ENCODE peak calls at places on chromosomes 5 and 9, in eight cellular contexts. One of them, this sample, is unnamed.

GRCh38 chr9:93263334-93264229 is 79.6 kb downstream of the WNK2 start:
- DNase-seq in lower lobe of right lung: peak
- DNase-seq in tibial artery: peak
- DNase-seq in Peyer's patch: peak
- DNase-seq in CD4-positive, CD25-positive, alpha-beta regulatory T cell: no peak
- DNase-seq in K562: peak
- DNase-seq in brain microvascular endothelial cell: no peak
- DNase-seq in HL-60: no peak
- DNase-seq in this sample: no peak

GRCh38 chr5:40796487-40796889 is 1.7 kb downstream of the PRKAA1 start:
- DNase-seq in lower lobe of right lung: no peak
- DNase-seq in tibial artery: no peak
- DNase-seq in Peyer's patch: no peak
- DNase-seq in CD4-positive, CD25-positive, alpha-beta regulatory T cell: no peak
- DNase-seq in K562: no peak
- DNase-seq in brain microvascular endothelial cell: no peak
- DNase-seq in HL-60: peak
- DNase-seq in this sample: no peak

GRCh38 chr9:94929373-94929764 is 202.9 kb downstream of the AOPEP start:
- DNase-seq in lower lobe of right lung: no peak
- DNase-seq in tibial artery: peak
- DNase-seq in Peyer's patch: no peak
- DNase-seq in CD4-positive, CD25-positive, alpha-beta regulatory T cell: no peak
- DNase-seq in K562: no peak
- DNase-seq in brain microvascular endothelial cell: peak
- DNase-seq in HL-60: no peak
- DNase-seq in this sample: no peak

GRCh38 chr9:12708562-12709298 is 15.5 kb downstream of the TYRP1 start:
- DNase-seq in lower lobe of right lung: no peak
- DNase-seq in tibial artery: no peak
- DNase-seq in Peyer's patch: no peak
- DNase-seq in CD4-positive, CD25-positive, alpha-beta regulatory T cell: no peak
- DNase-seq in K562: no peak
- DNase-seq in brain microvascular endothelial cell: peak
- DNase-seq in HL-60: no peak
- DNase-seq in this sample: no peak

GRCh38 chr9:21559402-21560280 is 77.5 kb upstream of the IFNE start:
- DNase-seq in lower lobe of right lung: peak
- DNase-seq in tibial artery: no peak
- DNase-seq in Peyer's patch: no peak
- DNase-seq in CD4-positive, CD25-positive, alpha-beta regulatory T cell: peak
- DNase-seq in K562: no peak
- DNase-seq in brain microvascular endothelial cell: no peak
- DNase-seq in HL-60: no peak
- DNase-seq in this sample: no peak

GRCh38 chr5:107372723-107373487 is 297.8 kb downstream of the EFNA5 start:
- DNase-seq in lower lobe of right lung: no peak
- DNase-seq in tibial artery: no peak
- DNase-seq in Peyer's patch: no peak
- DNase-seq in CD4-positive, CD25-positive, alpha-beta regulatory T cell: no peak
- DNase-seq in K562: no peak
- DNase-seq in brain microvascular endothelial cell: no peak
- DNase-seq in HL-60: no peak
- DNase-seq in this sample: no peak

GRCh38 chr9:76610009-76610352 is 151.0 kb downstream of the GCNT1 start:
- DNase-seq in lower lobe of right lung: peak
- DNase-seq in tibial artery: peak
- DNase-seq in Peyer's patch: no peak
- DNase-seq in CD4-positive, CD25-positive, alpha-beta regulatory T cell: no peak
- DNase-seq in K562: no peak
- DNase-seq in brain microvascular endothelial cell: peak
- DNase-seq in HL-60: peak
- DNase-seq in this sample: peak

GRCh38 chr5:178474562-178475184 is 115.5 kb downstream of the COL23A1 start:
- DNase-seq in lower lobe of right lung: no peak
- DNase-seq in tibial artery: no peak
- DNase-seq in Peyer's patch: no peak
- DNase-seq in CD4-positive, CD25-positive, alpha-beta regulatory T cell: no peak
- DNase-seq in K562: no peak
- DNase-seq in brain microvascular endothelial cell: no peak
- DNase-seq in HL-60: no peak
- DNase-seq in this sample: no peak

GRCh38 chr9:91048739-91049138 is 247.1 kb downstream of the SYK start:
- DNase-seq in lower lobe of right lung: no peak
- DNase-seq in tibial artery: no peak
- DNase-seq in Peyer's patch: no peak
- DNase-seq in CD4-positive, CD25-positive, alpha-beta regulatory T cell: no peak
- DNase-seq in K562: no peak
- DNase-seq in brain microvascular endothelial cell: no peak
- DNase-seq in HL-60: no peak
- DNase-seq in this sample: no peak

GRCh38 chr5:147148715-147149114 is 86.1 kb upstream of the STK32A start:
- DNase-seq in lower lobe of right lung: no peak
- DNase-seq in tibial artery: no peak
- DNase-seq in Peyer's patch: no peak
- DNase-seq in CD4-positive, CD25-positive, alpha-beta regulatory T cell: no peak
- DNase-seq in K562: no peak
- DNase-seq in brain microvascular endothelial cell: no peak
- DNase-seq in HL-60: no peak
- DNase-seq in this sample: no peak

GRCh38 chr5:171295299-171295698 is 13.7 kb upstream of the TLX3 start:
- DNase-seq in lower lobe of right lung: no peak
- DNase-seq in tibial artery: no peak
- DNase-seq in Peyer's patch: no peak
- DNase-seq in CD4-positive, CD25-positive, alpha-beta regulatory T cell: no peak
- DNase-seq in K562: no peak
- DNase-seq in brain microvascular endothelial cell: peak
- DNase-seq in HL-60: no peak
- DNase-seq in this sample: no peak

GRCh38 chr9:77598510-77598909 is 49.6 kb downstream of the GNA14 start:
- DNase-seq in lower lobe of right lung: no peak
- DNase-seq in tibial artery: no peak
- DNase-seq in Peyer's patch: no peak
- DNase-seq in CD4-positive, CD25-positive, alpha-beta regulatory T cell: no peak
- DNase-seq in K562: no peak
- DNase-seq in brain microvascular endothelial cell: peak
- DNase-seq in HL-60: no peak
- DNase-seq in this sample: peak

GRCh38 chr5:71778678-71779276 is 59.7 kb downstream of the CARTPT start:
- DNase-seq in lower lobe of right lung: no peak
- DNase-seq in tibial artery: no peak
- DNase-seq in Peyer's patch: no peak
- DNase-seq in CD4-positive, CD25-positive, alpha-beta regulatory T cell: no peak
- DNase-seq in K562: no peak
- DNase-seq in brain microvascular endothelial cell: peak
- DNase-seq in HL-60: peak
- DNase-seq in this sample: no peak

GRCh38 chr5:179617930-179618329 is 5.5 kb downstream of the HNRNPH1 start:
- DNase-seq in lower lobe of right lung: no peak
- DNase-seq in tibial artery: no peak
- DNase-seq in Peyer's patch: no peak
- DNase-seq in CD4-positive, CD25-positive, alpha-beta regulatory T cell: no peak
- DNase-seq in K562: no peak
- DNase-seq in brain microvascular endothelial cell: no peak
- DNase-seq in HL-60: no peak
- DNase-seq in this sample: no peak

GRCh38 chr5:157473383-157474370 is 13.7 kb downstream of the NIPAL4 start:
- DNase-seq in lower lobe of right lung: no peak
- DNase-seq in tibial artery: no peak
- DNase-seq in Peyer's patch: no peak
- DNase-seq in CD4-positive, CD25-positive, alpha-beta regulatory T cell: no peak
- DNase-seq in K562: no peak
- DNase-seq in brain microvascular endothelial cell: peak
- DNase-seq in HL-60: no peak
- DNase-seq in this sample: no peak

GRCh38 chr9:38662763-38663593 is 42.6 kb upstream of the ANKRD18A start:
- DNase-seq in lower lobe of right lung: no peak
- DNase-seq in tibial artery: no peak
- DNase-seq in Peyer's patch: no peak
- DNase-seq in CD4-positive, CD25-positive, alpha-beta regulatory T cell: no peak
- DNase-seq in K562: no peak
- DNase-seq in brain microvascular endothelial cell: peak
- DNase-seq in HL-60: no peak
- DNase-seq in this sample: peak

GRCh38 chr5:33892419-33893151 is 795 bp upstream of the ADAMTS12 start:
- DNase-seq in lower lobe of right lung: no peak
- DNase-seq in tibial artery: peak
- DNase-seq in Peyer's patch: no peak
- DNase-seq in CD4-positive, CD25-positive, alpha-beta regulatory T cell: no peak
- DNase-seq in K562: no peak
- DNase-seq in brain microvascular endothelial cell: peak
- DNase-seq in HL-60: no peak
- DNase-seq in this sample: no peak

GRCh38 chr5:90410178-90410762 is 714 bp upstream of the CETN3 start:
- DNase-seq in lower lobe of right lung: no peak
- DNase-seq in tibial artery: no peak
- DNase-seq in Peyer's patch: no peak
- DNase-seq in CD4-positive, CD25-positive, alpha-beta regulatory T cell: no peak
- DNase-seq in K562: no peak
- DNase-seq in brain microvascular endothelial cell: no peak
- DNase-seq in HL-60: no peak
- DNase-seq in this sample: no peak

GRCh38 chr5:151691706-151692105 is 5.0 kb upstream of the SPARC start:
- DNase-seq in lower lobe of right lung: no peak
- DNase-seq in tibial artery: no peak
- DNase-seq in Peyer's patch: no peak
- DNase-seq in CD4-positive, CD25-positive, alpha-beta regulatory T cell: no peak
- DNase-seq in K562: no peak
- DNase-seq in brain microvascular endothelial cell: no peak
- DNase-seq in HL-60: no peak
- DNase-seq in this sample: no peak

GRCh38 chr5:92378961-92379611 is 996.0 kb upstream of the ARRDC3 start:
- DNase-seq in lower lobe of right lung: no peak
- DNase-seq in tibial artery: no peak
- DNase-seq in Peyer's patch: no peak
- DNase-seq in CD4-positive, CD25-positive, alpha-beta regulatory T cell: no peak
- DNase-seq in K562: no peak
- DNase-seq in brain microvascular endothelial cell: no peak
- DNase-seq in HL-60: no peak
- DNase-seq in this sample: no peak

GRCh38 chr5:77935516-77936364 is 159.6 kb upstream of the TBCA start:
- DNase-seq in lower lobe of right lung: no peak
- DNase-seq in tibial artery: no peak
- DNase-seq in Peyer's patch: no peak
- DNase-seq in CD4-positive, CD25-positive, alpha-beta regulatory T cell: no peak
- DNase-seq in K562: no peak
- DNase-seq in brain microvascular endothelial cell: no peak
- DNase-seq in HL-60: peak
- DNase-seq in this sample: no peak

GRCh38 chr5:80181618-80182211 is 74.1 kb downstream of the SERINC5 start:
- DNase-seq in lower lobe of right lung: peak
- DNase-seq in tibial artery: no peak
- DNase-seq in Peyer's patch: peak
- DNase-seq in CD4-positive, CD25-positive, alpha-beta regulatory T cell: peak
- DNase-seq in K562: no peak
- DNase-seq in brain microvascular endothelial cell: no peak
- DNase-seq in HL-60: peak
- DNase-seq in this sample: no peak

GRCh38 chr5:125410501-125411162 is 664.2 kb upstream of the ZNF608 start:
- DNase-seq in lower lobe of right lung: no peak
- DNase-seq in tibial artery: no peak
- DNase-seq in Peyer's patch: no peak
- DNase-seq in CD4-positive, CD25-positive, alpha-beta regulatory T cell: no peak
- DNase-seq in K562: no peak
- DNase-seq in brain microvascular endothelial cell: peak
- DNase-seq in HL-60: no peak
- DNase-seq in this sample: no peak

GRCh38 chr5:145483211-145483610 is 351.9 kb downstream of the PRELID2 start:
- DNase-seq in lower lobe of right lung: no peak
- DNase-seq in tibial artery: no peak
- DNase-seq in Peyer's patch: no peak
- DNase-seq in CD4-positive, CD25-positive, alpha-beta regulatory T cell: no peak
- DNase-seq in K562: no peak
- DNase-seq in brain microvascular endothelial cell: peak
- DNase-seq in HL-60: no peak
- DNase-seq in this sample: no peak

GRCh38 chr5:14231156-14231555 is 88.0 kb downstream of the TRIO start:
- DNase-seq in lower lobe of right lung: no peak
- DNase-seq in tibial artery: no peak
- DNase-seq in Peyer's patch: no peak
- DNase-seq in CD4-positive, CD25-positive, alpha-beta regulatory T cell: no peak
- DNase-seq in K562: no peak
- DNase-seq in brain microvascular endothelial cell: no peak
- DNase-seq in HL-60: no peak
- DNase-seq in this sample: no peak

GRCh38 chr5:149367972-149368645 is 10.3 kb downstream of the PCYOX1L start:
- DNase-seq in lower lobe of right lung: no peak
- DNase-seq in tibial artery: no peak
- DNase-seq in Peyer's patch: no peak
- DNase-seq in CD4-positive, CD25-positive, alpha-beta regulatory T cell: no peak
- DNase-seq in K562: no peak
- DNase-seq in brain microvascular endothelial cell: no peak
- DNase-seq in HL-60: no peak
- DNase-seq in this sample: no peak
- H3K27ac ChIP-seq in lower lobe of right lung: no peak
- H3K27ac ChIP-seq in tibial artery: peak
- H3K27ac ChIP-seq in Peyer's patch: no peak
- H3K27ac ChIP-seq in CD4-positive, CD25-positive, alpha-beta regulatory T cell: no peak
- H3K27ac ChIP-seq in K562: no peak
- H3K27ac ChIP-seq in brain microvascular endothelial cell: no peak
- H3K27ac ChIP-seq in HL-60: no peak
- H3K27ac ChIP-seq in this sample: no peak

GRCh38 chr5:56358046-56358445 is 124.9 kb upstream of the ANKRD55 start:
- DNase-seq in lower lobe of right lung: no peak
- DNase-seq in tibial artery: no peak
- DNase-seq in Peyer's patch: no peak
- DNase-seq in CD4-positive, CD25-positive, alpha-beta regulatory T cell: no peak
- DNase-seq in K562: no peak
- DNase-seq in brain microvascular endothelial cell: no peak
- DNase-seq in HL-60: no peak
- DNase-seq in this sample: no peak
- H3K27ac ChIP-seq in lower lobe of right lung: no peak
- H3K27ac ChIP-seq in tibial artery: no peak
- H3K27ac ChIP-seq in Peyer's patch: no peak
- H3K27ac ChIP-seq in CD4-positive, CD25-positive, alpha-beta regulatory T cell: no peak
- H3K27ac ChIP-seq in K562: no peak
- H3K27ac ChIP-seq in brain microvascular endothelial cell: no peak
- H3K27ac ChIP-seq in HL-60: no peak
- H3K27ac ChIP-seq in this sample: no peak

DNA sequence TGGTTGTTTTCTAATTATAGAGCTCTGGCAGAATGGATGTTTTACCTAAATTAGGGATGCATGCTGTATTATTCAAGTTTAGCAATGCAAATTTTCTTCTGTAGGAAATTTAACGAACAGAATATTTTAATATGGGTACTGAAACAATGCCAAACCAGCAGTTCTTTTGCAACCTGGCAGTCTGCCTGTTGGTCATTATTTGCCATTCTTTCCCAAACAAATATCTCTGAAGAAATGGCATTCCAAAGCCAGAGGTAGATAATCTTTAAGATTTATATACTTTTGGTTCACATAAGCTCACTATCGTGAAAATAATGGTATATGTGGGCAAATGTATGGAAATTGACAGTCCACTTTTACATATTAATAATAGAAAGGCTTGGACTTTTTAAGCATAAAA is 19.2 kb upstream of the DCP2 start:
- DNase-seq in lower lobe of right lung: no peak
- DNase-seq in tibial artery: no peak
- DNase-seq in Peyer's patch: no peak
- DNase-seq in CD4-positive, CD25-positive, alpha-beta regulatory T cell: no peak
- DNase-seq in K562: no peak
- DNase-seq in brain microvascular endothelial cell: no peak
- DNase-seq in HL-60: no peak
- DNase-seq in this sample: no peak
- H3K27ac ChIP-seq in lower lobe of right lung: no peak
- H3K27ac ChIP-seq in tibial artery: no peak
- H3K27ac ChIP-seq in Peyer's patch: no peak
- H3K27ac ChIP-seq in CD4-positive, CD25-positive, alpha-beta regulatory T cell: no peak
- H3K27ac ChIP-seq in K562: no peak
- H3K27ac ChIP-seq in brain microvascular endothelial cell: no peak
- H3K27ac ChIP-seq in HL-60: no peak
- H3K27ac ChIP-seq in this sample: no peak

GRCh38 chr5:57817924-57818323 is 335.3 kb upstream of the ACTBL2 start:
- DNase-seq in lower lobe of right lung: no peak
- DNase-seq in tibial artery: no peak
- DNase-seq in Peyer's patch: no peak
- DNase-seq in CD4-positive, CD25-positive, alpha-beta regulatory T cell: no peak
- DNase-seq in K562: no peak
- DNase-seq in brain microvascular endothelial cell: no peak
- DNase-seq in HL-60: no peak
- DNase-seq in this sample: no peak
- H3K27ac ChIP-seq in lower lobe of right lung: no peak
- H3K27ac ChIP-seq in tibial artery: no peak
- H3K27ac ChIP-seq in Peyer's patch: no peak
- H3K27ac ChIP-seq in CD4-positive, CD25-positive, alpha-beta regulatory T cell: no peak
- H3K27ac ChIP-seq in K562: no peak
- H3K27ac ChIP-seq in brain microvascular endothelial cell: no peak
- H3K27ac ChIP-seq in HL-60: no peak
- H3K27ac ChIP-seq in this sample: no peak

This sample was measured in substantia nigra.